ENCODE peak calls at places on chromosome 21, in eight cellular contexts. B is NCI-H524; Z is effector CD4-positive, alpha-beta T cell; S is stimulated activated CD8-positive, alpha-beta memory T cell treated with anti-CD3 and anti-CD28 coated beads, Interleukin-7, amount 100 ng/mL, for 1 hour; Q is A549; G is activated CD8-positive, alpha-beta memory T cell treated with anti-CD3 and anti-CD28 coated beads, Interleukin-2, amount 10 ng/mL, durations not matched to agents 7 days and 5 days; R is EH; T is AML-193. L is an unnamed sample.

GRCh38 chr21:26130249-26130896 is 40.2 kb downstream of the APP start:
- DNase-seq in B (no peak), G (no peak), Q (no peak), S (no peak), T (no peak), R (peak; percentile 75), Z (no peak), L (no peak)

GRCh38 chr21:29717659-29718058 is 222.1 kb downstream of the GRIK1 start:
- DNase-seq in T (no peak), R (no peak), G (no peak), Z (no peak), S (no peak), B (no peak), Q (no peak), L (no peak)

GRCh38 chr21:42221581-42222345 is 2.8 kb downstream of the ABCG1 start:
- DNase-seq in R (no peak), T (peak; percentile 4), B (no peak), Z (no peak), Q (no peak), S (no peak), G (no peak), L (no peak)

GRCh38 chr21:33231526-33231925 is 1.8 kb downstream of the IFNAR2 start:
- DNase-seq in S (no peak), R (no peak), T (no peak), G (peak; percentile 72), B (no peak), Z (no peak), Q (no peak), L (peak; percentile 62)

GRCh38 chr21:37878946-37879660 is 37.2 kb downstream of the KCNJ6 start:
- DNase-seq in Q (peak; percentile 28), G (no peak), B (peak; percentile 82), R (peak; percentile 68), Z (no peak), S (no peak), T (no peak), L (no peak)

GRCh38 chr21:36860736-36861594 is 105.5 kb downstream of the HLCS start:
- DNase-seq in Z (no peak), Q (no peak), R (peak; percentile 85), T (no peak), S (no peak), B (no peak), G (no peak), L (no peak)

GRCh38 chr21:18174370-18174769 is 70.3 kb upstream of the CHODL start:
- DNase-seq in S (no peak), B (no peak), Q (no peak), R (no peak), G (no peak), Z (no peak), T (no peak), L (no peak)

GRCh38 chr21:41932576-41933258 is 21.1 kb downstream of the C2CD2 start:
- DNase-seq in R (peak; percentile 51), G (no peak), T (peak; percentile 40), S (no peak), B (no peak), Z (no peak), Q (no peak), L (no peak)

GRCh38 chr21:35940074-35940927 is 120.0 kb downstream of the SETD4 start:
- DNase-seq in B (peak; percentile 91), S (no peak), R (peak; percentile 82), Q (peak; percentile 24), Z (no peak), G (no peak), T (peak; percentile 83), L (no peak)

GRCh38 chr21:44926364-44927101 is 5.8 kb upstream of the ITGB2 start:
- DNase-seq in R (no peak), T (no peak), G (peak; percentile 70), S (no peak), Q (no peak), B (no peak), Z (peak; percentile 56), L (peak; percentile 69)

GRCh38 chr21:38440746-38441145 is 57.5 kb downstream of the ERG start:
- DNase-seq in R (peak; percentile 98), T (peak; percentile 33), Q (peak; percentile 25), G (no peak), B (no peak), Z (no peak), S (no peak), L (no peak)